ENCODE peak calls at places on chromosomes 6 and 20, in ten cellular contexts. D, O, G, J, W, S, P, T, A and L are unnamed samples.
A peak's percentile ranks its signal among the peaks of the same experiment; 100 is the strongest.

GRCh38 chr6:18260448-18261106 is 3.8 kb downstream of the DEK start:
- DNase-seq in D (no peak), O (no peak), G (peak; percentile 33), J (no peak), W (no peak), S (peak; percentile 79), P (no peak), T (peak; percentile 49), A (no peak), L (no peak)

GRCh38 chr6:163132050-163132750 is 282.3 kb upstream of the QKI start:
- DNase-seq in D (no peak), O (no peak), G (no peak), J (no peak), W (no peak), S (no peak), P (no peak), T (no peak), A (no peak), L (no peak)

GRCh38 chr20:36658300-36658699 is 12.3 kb upstream of the SLA2 start:
- DNase-seq in D (no peak), O (no peak), G (no peak), J (no peak), W (no peak), S (no peak), P (no peak), T (no peak), A (no peak), L (no peak)

GRCh38 chr6:87116922-87117321 is 22.0 kb upstream of the CGA start:
- DNase-seq in D (no peak), O (no peak), G (no peak), J (no peak), W (no peak), S (no peak), P (no peak), T (no peak), A (no peak), L (no peak)

GRCh38 chr20:39109933-39110818 is 148.0 kb downstream of the DHX35 start:
- DNase-seq in D (no peak), O (no peak), G (peak; percentile 69), J (no peak), W (no peak), S (no peak), P (no peak), T (no peak), A (no peak), L (no peak)

GRCh38 chr20:18839507-18840247 is 26.1 kb downstream of the SCP2D1 start:
- DNase-seq in D (no peak), O (no peak), G (no peak), J (no peak), W (no peak), S (no peak), P (no peak), T (no peak), A (no peak), L (no peak)

GRCh38 chr6:80185492-80185891 is 79.0 kb downstream of the BCKDHB start:
- DNase-seq in D (no peak), O (no peak), G (peak; percentile 7), J (no peak), W (no peak), S (no peak), P (no peak), T (no peak), A (no peak), L (no peak)

GRCh38 chr6:11734861-11735652 is 43.5 kb downstream of the ADTRP start:
- DNase-seq in D (no peak), O (no peak), G (no peak), J (no peak), W (no peak), S (no peak), P (no peak), T (no peak), A (no peak), L (no peak)

GRCh38 chr6:43833223-43833995 is 63.4 kb downstream of the VEGFA start:
- DNase-seq in D (no peak), O (peak; percentile 55), G (peak; percentile 23), J (no peak), W (no peak), S (no peak), P (no peak), T (no peak), A (no peak), L (no peak)

GRCh38 chr6:77457720-77458349 is 5.5 kb downstream of the HTR1B start:
- DNase-seq in D (peak; percentile 56), O (peak; percentile 87), G (peak; percentile 94), J (peak; percentile 62), W (peak; percentile 31), S (peak; percentile 56), P (peak; percentile 44), T (peak; percentile 64), A (no peak), L (peak; percentile 76)

GRCh38 chr6:126188271-126188909 is 151.5 kb upstream of the CENPW start:
- DNase-seq in D (no peak), O (no peak), G (no peak), J (no peak), W (no peak), S (no peak), P (no peak), T (no peak), A (no peak), L (no peak)

GRCh38 chr6:77487808-77488425 is 24.6 kb upstream of the HTR1B start:
- DNase-seq in D (no peak), O (no peak), G (no peak), J (no peak), W (no peak), S (no peak), P (no peak), T (no peak), A (no peak), L (no peak)

GRCh38 chr6:154428892-154429291 is 72.3 kb upstream of the IPCEF1 start:
- DNase-seq in D (no peak), O (no peak), G (no peak), J (no peak), W (no peak), S (no peak), P (no peak), T (no peak), A (no peak), L (no peak)

GRCh38 chr6:167778497-167779122 is 48.1 kb upstream of the AFDN start:
- DNase-seq in D (no peak), O (no peak), G (no peak), J (peak; percentile 29), W (no peak), S (peak; percentile 62), P (no peak), T (no peak), A (peak; percentile 55), L (no peak)

GRCh38 chr6:131029661-131030297 is 33.3 kb downstream of the EPB41L2 start:
- DNase-seq in D (no peak), O (no peak), G (peak; percentile 82), J (no peak), W (no peak), S (no peak), P (no peak), T (no peak), A (no peak), L (no peak)

DNA sequence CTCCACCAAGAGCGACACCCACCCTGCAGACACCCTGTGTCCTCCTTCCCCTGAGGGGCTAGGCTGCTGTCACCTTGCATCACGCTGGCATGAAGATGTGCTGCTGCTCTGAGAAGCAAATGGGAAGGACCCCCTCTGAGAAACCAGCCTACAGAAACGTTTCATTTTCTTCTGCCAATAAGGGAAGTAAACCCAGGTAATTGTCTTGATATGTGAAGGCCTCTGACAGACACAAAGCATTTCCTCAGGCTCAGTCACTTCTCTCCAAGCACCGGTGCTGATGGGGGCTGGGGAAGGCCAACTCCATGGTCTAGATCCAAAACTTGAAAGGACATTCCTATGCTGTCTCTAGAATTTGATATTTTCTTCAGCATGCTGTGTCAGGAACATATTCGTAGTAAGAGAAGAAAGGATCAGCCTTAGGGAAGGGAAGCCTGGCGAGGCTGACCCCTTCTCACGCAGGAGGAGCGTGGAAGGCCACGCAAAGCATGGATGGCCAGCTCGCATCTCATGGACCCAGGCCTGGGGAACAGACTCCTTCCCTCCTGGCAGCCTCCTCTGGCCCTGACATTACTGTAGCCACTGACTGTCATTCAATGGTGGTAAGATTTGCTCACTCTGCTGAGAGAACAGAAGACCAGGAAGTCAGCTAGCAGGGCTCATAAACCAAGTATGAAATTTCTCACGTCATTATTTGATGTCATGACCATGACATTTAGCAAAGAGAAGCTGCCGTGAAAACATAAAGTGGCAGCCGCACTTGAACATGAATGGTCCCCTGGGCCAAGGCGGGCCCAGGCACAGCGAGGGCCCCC is 20.4 kb downstream of the ACSS1 start:
- DNase-seq in D (no peak), O (no peak), G (no peak), J (no peak), W (no peak), S (no peak), P (peak; percentile 17), T (no peak), A (peak; percentile 71), L (no peak)
- H3K4me1 ChIP-seq in D (peaks cover 100% of the 10 kb centered on the region), O (peaks cover 9% of the 10 kb centered on the region), G (no peaks in the 10 kb centered on the region), J (peaks cover 100% of the 10 kb centered on the region), W (peaks cover 21% of the 10 kb centered on the region), S (peaks cover 11% of the 10 kb centered on the region), P (peaks cover 84% of the 10 kb centered on the region), T (peaks cover 54% of the 10 kb centered on the region), A (peaks cover 89% of the 10 kb centered on the region), L (no peaks in the 10 kb centered on the region)

GRCh38 chr6:27280064-27280539 is 32.0 kb downstream of the POM121L2 start:
- DNase-seq in D (no peak), O (no peak), G (peak; percentile 88), J (no peak), W (no peak), S (peak; percentile 70), P (no peak), T (no peak), A (no peak), L (no peak)
- H3K27ac ChIP-seq in D (no peak overlapping the region), O (no peak overlapping the region), G (no peak overlapping the region), J (no peak overlapping the region), W (no peak overlapping the region), S (peak overlapping the region; percentile 3), P (no peak overlapping the region), T (no peak overlapping the region), A (no peak overlapping the region), L (peak overlapping the region; percentile 43)

DNA sequence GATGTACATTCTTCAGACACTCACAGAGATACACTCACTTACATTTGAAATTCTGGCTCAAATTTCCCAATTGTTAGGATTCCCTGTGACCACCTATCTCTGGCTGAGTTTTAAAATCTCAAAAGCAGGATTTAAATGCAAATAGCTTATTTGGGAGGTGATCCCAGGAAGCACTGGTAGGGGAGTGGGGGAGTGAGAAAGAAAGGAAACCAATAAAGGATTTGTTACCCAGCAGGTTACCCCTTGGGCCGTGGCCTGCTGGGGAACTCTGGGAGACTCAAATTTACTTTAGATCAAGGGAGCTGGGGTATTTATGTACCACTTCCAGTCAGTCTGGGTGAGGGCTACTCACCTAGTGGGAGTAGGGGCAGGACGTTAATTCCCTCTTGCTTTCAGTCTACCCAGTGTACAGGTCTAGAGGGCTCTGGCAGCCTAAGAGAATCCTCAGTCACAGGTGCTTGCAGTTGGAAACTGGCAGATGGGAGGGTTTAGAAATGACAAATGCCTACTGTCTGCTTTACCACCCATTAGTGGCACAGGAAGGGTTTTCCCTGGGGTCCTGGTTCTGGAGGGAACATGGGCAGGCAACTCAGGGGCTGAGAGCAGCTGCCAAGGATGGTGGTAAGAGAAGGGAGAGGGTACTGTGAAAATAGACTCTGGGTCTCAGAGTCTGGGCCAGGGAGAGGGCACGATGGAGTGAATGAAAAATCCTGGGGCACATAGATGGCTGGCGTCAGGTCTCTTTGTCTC is 103.7 kb downstream of the TCP11 start:
- DNase-seq in D (no peak), O (no peak), G (no peak), J (no peak), W (no peak), S (no peak), P (no peak), T (no peak), A (no peak), L (no peak)
- H3K4me3 ChIP-seq in D (no peak overlapping the region), O (no peak overlapping the region), G (no peak overlapping the region), J (no peak overlapping the region), W (no peak overlapping the region), S (no peak overlapping the region), P (no peak overlapping the region), T (no peak overlapping the region), A (no peak overlapping the region), L (no peak overlapping the region)

GRCh38 chr6:31468316-31468715 is 29.6 kb upstream of the MICB start:
- DNase-seq in D (no peak), O (no peak), G (no peak), J (no peak), W (no peak), S (no peak), P (no peak), T (no peak), A (no peak), L (no peak)
- H3K4me1 ChIP-seq in D (peaks cover 22% of the 10 kb centered on the region), O (no peaks in the 10 kb centered on the region), G (no peaks in the 10 kb centered on the region), J (peaks cover under 1% of the 10 kb centered on the region), W (no peaks in the 10 kb centered on the region), S (no peaks in the 10 kb centered on the region), P (no peaks in the 10 kb centered on the region), T (no peaks in the 10 kb centered on the region), A (peaks cover 97% of the 10 kb centered on the region), L (no peaks in the 10 kb centered on the region)